ENCODE peak calls at places on chromosomes 6 and 20, in seven cellular contexts. One of them, this sample, is unnamed.

GRCh38 chr20:40262219-40262618 is 426.8 kb downstream of the MAFB start:
- DNase-seq in A549: no peak
- DNase-seq in neural progenitor cell: no peak
- DNase-seq in adrenal gland: no peak
- DNase-seq in ovary: no peak
- DNase-seq in heart right ventricle: no peak
- DNase-seq in endothelial cell of umbilical vein: peak; percentile 60
- DNase-seq in this sample: no peak

GRCh38 chr6:6586671-6587526 is 1.6 kb upstream of the LY86 start:
- DNase-seq in A549: no peak
- DNase-seq in neural progenitor cell: no peak
- DNase-seq in adrenal gland: no peak
- DNase-seq in ovary: no peak
- DNase-seq in heart right ventricle: peak; percentile 38
- DNase-seq in endothelial cell of umbilical vein: no peak
- DNase-seq in this sample: no peak

GRCh38 chr6:38193486-38194281 is 374.2 kb downstream of the ZFAND3 start:
- DNase-seq in A549: no peak
- DNase-seq in neural progenitor cell: no peak
- DNase-seq in adrenal gland: no peak
- DNase-seq in ovary: no peak
- DNase-seq in heart right ventricle: no peak
- DNase-seq in endothelial cell of umbilical vein: peak; percentile 71
- DNase-seq in this sample: no peak

GRCh38 chr6:159833556-159833955 is 33.5 kb downstream of the PNLDC1 start:
- DNase-seq in A549: no peak
- DNase-seq in neural progenitor cell: no peak
- DNase-seq in adrenal gland: no peak
- DNase-seq in ovary: no peak
- DNase-seq in heart right ventricle: no peak
- DNase-seq in endothelial cell of umbilical vein: no peak
- DNase-seq in this sample: no peak

GRCh38 chr6:16254535-16254934 is 16.1 kb downstream of the GMPR start:
- DNase-seq in A549: no peak
- DNase-seq in neural progenitor cell: no peak
- DNase-seq in adrenal gland: no peak
- DNase-seq in ovary: no peak
- DNase-seq in heart right ventricle: no peak
- DNase-seq in endothelial cell of umbilical vein: no peak
- DNase-seq in this sample: no peak

GRCh38 chr6:111472933-111473435 is 10.0 kb downstream of the REV3L start:
- DNase-seq in A549: no peak
- DNase-seq in neural progenitor cell: no peak
- DNase-seq in adrenal gland: no peak
- DNase-seq in ovary: no peak
- DNase-seq in heart right ventricle: no peak
- DNase-seq in endothelial cell of umbilical vein: no peak
- DNase-seq in this sample: no peak

GRCh38 chr20:47432251-47433210 is 69.2 kb upstream of the NCOA3 start:
- DNase-seq in A549: peak; percentile 87
- DNase-seq in neural progenitor cell: no peak
- DNase-seq in adrenal gland: no peak
- DNase-seq in ovary: no peak
- DNase-seq in heart right ventricle: no peak
- DNase-seq in endothelial cell of umbilical vein: no peak
- DNase-seq in this sample: no peak

GRCh38 chr6:42390228-42390934 is 61.3 kb downstream of the TRERF1 start:
- DNase-seq in A549: no peak
- DNase-seq in neural progenitor cell: no peak
- DNase-seq in adrenal gland: no peak
- DNase-seq in ovary: no peak
- DNase-seq in heart right ventricle: no peak
- DNase-seq in endothelial cell of umbilical vein: no peak
- DNase-seq in this sample: no peak

GRCh38 chr6:148064406-148065134 is 278.1 kb upstream of the SASH1 start:
- DNase-seq in A549: no peak
- DNase-seq in neural progenitor cell: no peak
- DNase-seq in adrenal gland: no peak
- DNase-seq in ovary: no peak
- DNase-seq in heart right ventricle: no peak
- DNase-seq in endothelial cell of umbilical vein: peak; percentile 90
- DNase-seq in this sample: no peak

GRCh38 chr6:133241088-133241900 is at the start of gene EYA4:
- DNase-seq in A549: peak; percentile 74
- DNase-seq in neural progenitor cell: peak; percentile 66
- DNase-seq in adrenal gland: no peak
- DNase-seq in ovary: no peak
- DNase-seq in heart right ventricle: peak; percentile 27
- DNase-seq in endothelial cell of umbilical vein: no peak
- DNase-seq in this sample: no peak

GRCh38 chr6:122715725-122716124 is 63.8 kb upstream of the FABP7 start:
- DNase-seq in A549: no peak
- DNase-seq in neural progenitor cell: no peak
- DNase-seq in adrenal gland: no peak
- DNase-seq in ovary: no peak
- DNase-seq in heart right ventricle: no peak
- DNase-seq in endothelial cell of umbilical vein: no peak
- DNase-seq in this sample: no peak

GRCh38 chr6:150056916-150057315 is 12.0 kb downstream of the ULBP3 start:
- DNase-seq in A549: no peak
- DNase-seq in neural progenitor cell: no peak
- DNase-seq in adrenal gland: no peak
- DNase-seq in ovary: no peak
- DNase-seq in heart right ventricle: no peak
- DNase-seq in endothelial cell of umbilical vein: no peak
- DNase-seq in this sample: no peak

GRCh38 chr6:75946146-75946831 is 126.2 kb downstream of the IMPG1 start:
- DNase-seq in A549: no peak
- DNase-seq in neural progenitor cell: no peak
- DNase-seq in adrenal gland: no peak
- DNase-seq in ovary: no peak
- DNase-seq in heart right ventricle: no peak
- DNase-seq in endothelial cell of umbilical vein: no peak
- DNase-seq in this sample: no peak

GRCh38 chr6:125258651-125259353 is 43.0 kb downstream of the HDDC2 start:
- DNase-seq in A549: no peak
- DNase-seq in neural progenitor cell: no peak
- DNase-seq in adrenal gland: no peak
- DNase-seq in ovary: no peak
- DNase-seq in heart right ventricle: no peak
- DNase-seq in endothelial cell of umbilical vein: no peak
- DNase-seq in this sample: no peak

DNA sequence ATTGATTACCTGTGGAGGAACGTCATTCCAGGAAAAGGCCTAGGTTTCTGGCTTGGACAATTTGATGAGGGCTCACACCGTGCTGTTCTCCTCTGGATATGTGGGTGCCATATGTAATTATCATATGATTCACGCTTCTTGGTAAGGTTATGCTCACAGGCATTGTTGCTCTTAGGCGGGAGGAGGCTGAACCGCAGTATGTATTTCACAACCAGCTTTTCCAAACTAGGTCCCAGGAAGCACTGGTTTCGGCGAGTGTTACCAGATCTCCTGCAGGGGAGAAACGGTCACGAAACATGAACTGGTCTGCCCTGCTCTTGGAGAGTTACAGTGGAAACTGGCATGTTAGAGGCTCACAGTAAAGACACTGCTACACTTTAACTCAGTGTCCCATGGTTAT is 793 bp upstream of the FAM50B start:
- DNase-seq in A549: no peak
- DNase-seq in neural progenitor cell: no peak
- DNase-seq in adrenal gland: no peak
- DNase-seq in ovary: no peak
- DNase-seq in heart right ventricle: no peak
- DNase-seq in endothelial cell of umbilical vein: no peak
- DNase-seq in this sample: no peak
- H3K27ac ChIP-seq in A549: peak overlapping the region; percentile 91
- H3K27ac ChIP-seq in neural progenitor cell: no peak overlapping the region
- H3K27ac ChIP-seq in adrenal gland: no peak overlapping the region
- H3K27ac ChIP-seq in ovary: no peak overlapping the region
- H3K27ac ChIP-seq in heart right ventricle: peak overlapping the region; percentile 59
- H3K27ac ChIP-seq in endothelial cell of umbilical vein: no peak overlapping the region
- H3K27ac ChIP-seq in this sample: peak overlapping the region; percentile 69

DNA sequence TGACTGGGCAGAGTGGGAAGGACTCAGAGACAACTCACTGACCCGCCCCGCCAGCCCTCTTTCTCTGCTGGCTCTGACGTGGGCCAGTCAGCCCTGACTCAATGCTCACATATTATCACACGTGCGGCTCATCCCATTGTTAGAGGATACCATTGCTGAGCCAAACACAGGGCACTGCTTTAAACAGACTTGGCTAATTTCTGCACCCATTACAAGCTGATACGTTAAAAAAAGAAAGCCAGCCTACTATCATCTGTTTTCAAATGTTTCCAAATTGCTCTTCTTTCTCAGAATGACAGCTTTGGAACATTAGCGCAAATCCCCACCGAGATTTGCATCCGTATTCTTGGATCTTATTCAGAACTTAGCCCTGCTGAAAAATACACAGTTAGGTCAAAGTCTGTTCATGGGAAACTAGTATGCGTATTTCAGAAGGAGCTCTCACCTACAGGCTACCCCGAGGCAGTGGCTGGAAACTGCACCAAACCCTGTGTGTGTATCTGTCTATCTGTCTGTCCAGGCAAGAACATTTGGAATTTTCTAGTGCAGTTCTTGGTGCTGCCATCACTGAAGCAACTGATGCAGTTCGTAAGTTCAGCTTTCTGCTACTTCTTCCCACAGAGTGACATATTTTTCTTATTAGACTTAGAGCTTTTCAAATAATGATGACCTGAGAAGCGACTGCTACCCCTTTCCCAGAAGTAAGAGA is 32.8 kb downstream of the RAMACL start:
- DNase-seq in A549: no peak
- DNase-seq in neural progenitor cell: no peak
- DNase-seq in adrenal gland: no peak
- DNase-seq in ovary: no peak
- DNase-seq in heart right ventricle: peak; percentile 59
- DNase-seq in endothelial cell of umbilical vein: no peak
- DNase-seq in this sample: peak; percentile 43
- H3K4me1 ChIP-seq in A549: peaks cover 8% of the 10 kb centered on the region
- H3K4me1 ChIP-seq in neural progenitor cell: peaks cover 39% of the 10 kb centered on the region
- H3K4me1 ChIP-seq in adrenal gland: peaks cover 6% of the 10 kb centered on the region
- H3K4me1 ChIP-seq in ovary: peaks cover 4% of the 10 kb centered on the region
- H3K4me1 ChIP-seq in heart right ventricle: peaks cover 27% of the 10 kb centered on the region
- H3K4me1 ChIP-seq in endothelial cell of umbilical vein: peaks cover 26% of the 10 kb centered on the region
- H3K4me1 ChIP-seq in this sample: peaks cover 53% of the 10 kb centered on the region

GRCh38 chr6:3750324-3751018 is 1.0 kb downstream of the PXDC1 start:
- DNase-seq in A549: no peak
- DNase-seq in neural progenitor cell: peak; percentile 62
- DNase-seq in adrenal gland: peak; percentile 91
- DNase-seq in ovary: peak; percentile 91
- DNase-seq in heart right ventricle: peak; percentile 90
- DNase-seq in endothelial cell of umbilical vein: peak; percentile 70
- DNase-seq in this sample: peak; percentile 89

GRCh38 chr6:3751019-3751729 is at the start of gene PXDC1:
- DNase-seq in A549: no peak
- DNase-seq in neural progenitor cell: peak; percentile 57
- DNase-seq in adrenal gland: peak; percentile 37
- DNase-seq in ovary: no peak
- DNase-seq in heart right ventricle: no peak
- DNase-seq in endothelial cell of umbilical vein: peak; percentile 28
- DNase-seq in this sample: no peak

GRCh38 chr6:3752538-3753227 is 1.2 kb upstream of the PXDC1 start:
- DNase-seq in A549: no peak
- DNase-seq in neural progenitor cell: no peak
- DNase-seq in adrenal gland: no peak
- DNase-seq in ovary: no peak
- DNase-seq in heart right ventricle: no peak
- DNase-seq in endothelial cell of umbilical vein: peak; percentile 92
- DNase-seq in this sample: no peak

GRCh38 chr6:3753228-3753795 is 1.8 kb upstream of the PXDC1 start:
- DNase-seq in A549: no peak
- DNase-seq in neural progenitor cell: no peak
- DNase-seq in adrenal gland: peak; percentile 3
- DNase-seq in ovary: no peak
- DNase-seq in heart right ventricle: no peak
- DNase-seq in endothelial cell of umbilical vein: peak; percentile 93
- DNase-seq in this sample: no peak

GRCh38 chr6:3751730-3752537 is 421 bp upstream of the PXDC1 start:
- DNase-seq in A549: peak; percentile 73
- DNase-seq in neural progenitor cell: peak; percentile 91
- DNase-seq in adrenal gland: peak; percentile 89
- DNase-seq in ovary: peak; percentile 92
- DNase-seq in heart right ventricle: peak; percentile 90
- DNase-seq in endothelial cell of umbilical vein: peak; percentile 95
- DNase-seq in this sample: peak; percentile 79
- H3K27ac ChIP-seq in A549: peak overlapping the region; percentile 94
- H3K27ac ChIP-seq in neural progenitor cell: no peak overlapping the region
- H3K27ac ChIP-seq in adrenal gland: peak overlapping the region; percentile 87
- H3K27ac ChIP-seq in ovary: peak overlapping the region; percentile 88
- H3K27ac ChIP-seq in heart right ventricle: peak overlapping the region; percentile 99
- H3K27ac ChIP-seq in endothelial cell of umbilical vein: peak overlapping the region; percentile 99
- H3K27ac ChIP-seq in this sample: peak overlapping the region; percentile 99

DNA sequence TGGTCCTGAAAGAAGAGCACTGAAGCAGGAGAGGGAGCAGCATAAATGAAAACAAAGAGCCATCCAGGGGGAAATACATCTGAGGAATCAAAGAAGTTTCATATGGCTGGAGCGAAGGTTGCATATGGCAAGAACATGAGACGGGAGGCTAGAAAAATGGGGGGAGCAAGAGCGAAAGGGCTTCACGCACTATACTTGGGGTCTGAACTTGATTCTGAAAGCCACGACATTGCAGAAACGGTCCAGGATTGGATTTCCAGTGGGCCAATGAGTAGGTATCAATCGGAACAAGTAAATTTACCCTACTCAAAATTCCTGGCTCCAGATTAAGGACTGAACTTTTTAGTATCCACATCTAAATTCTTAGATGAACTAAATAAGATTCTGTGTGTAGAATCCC is 47.9 kb downstream of the B4GALT5 start:
- DNase-seq in A549: no peak
- DNase-seq in neural progenitor cell: no peak
- DNase-seq in adrenal gland: no peak
- DNase-seq in ovary: no peak
- DNase-seq in heart right ventricle: no peak
- DNase-seq in endothelial cell of umbilical vein: no peak
- DNase-seq in this sample: no peak
- H3K4me1 ChIP-seq in A549: peaks cover 94% of the 10 kb centered on the region
- H3K4me1 ChIP-seq in neural progenitor cell: peaks cover 28% of the 10 kb centered on the region
- H3K4me1 ChIP-seq in adrenal gland: peaks cover 64% of the 10 kb centered on the region
- H3K4me1 ChIP-seq in ovary: peaks cover 5% of the 10 kb centered on the region
- H3K4me1 ChIP-seq in heart right ventricle: peaks cover 5% of the 10 kb centered on the region
- H3K4me1 ChIP-seq in endothelial cell of umbilical vein: peaks cover 19% of the 10 kb centered on the region
- H3K4me1 ChIP-seq in this sample: peaks cover 23% of the 10 kb centered on the region

GRCh38 chr20:58019850-58020625 is 208.4 kb downstream of the ANKRD60 start:
- DNase-seq in A549: no peak
- DNase-seq in neural progenitor cell: no peak
- DNase-seq in adrenal gland: no peak
- DNase-seq in ovary: no peak
- DNase-seq in heart right ventricle: no peak
- DNase-seq in endothelial cell of umbilical vein: no peak
- DNase-seq in this sample: no peak
- H3K27ac ChIP-seq in A549: peak overlapping the region; percentile 96
- H3K27ac ChIP-seq in neural progenitor cell: no peak overlapping the region
- H3K27ac ChIP-seq in adrenal gland: no peak overlapping the region
- H3K27ac ChIP-seq in ovary: no peak overlapping the region
- H3K27ac ChIP-seq in heart right ventricle: no peak overlapping the region
- H3K27ac ChIP-seq in endothelial cell of umbilical vein: no peak overlapping the region
- H3K27ac ChIP-seq in this sample: peak overlapping the region; percentile 22

This sample was measured in tibial nerve.